ENCODE peak calls at places on chromosomes 2 and 18, in six cellular contexts. J is GM10248; V is fibroblast of the aortic adventitia; Z is EH; F is NCI-H1092; Y is activated T-helper 1 cell treated with anti-CD3 and anti-CD28 coated beads, Interleukin-12 subunit alpha, Interleukin-12 subunit beta, Interleukin-2, Interleukin-4 antibody, amounts not matched to agents 30 ng/mL and 10 ng/mL and 1 ng/mL, durations not matched to agents 14 hours and 24 hours and 36 hours. B is an unnamed sample.

GRCh38 chr2:67619204-67619603 is 222.1 kb downstream of the ETAA1 start:
- DNase-seq in J (no peak), V (peak), Z (no peak), F (no peak), Y (no peak), B (no peak)

GRCh38 chr2:85843543-85843942 is 45.2 kb downstream of the ST3GAL5 start:
- DNase-seq in J (no peak), V (no peak), Z (no peak), F (no peak), Y (no peak), B (no peak)

GRCh38 chr18:47881752-47882455 is 48.6 kb downstream of the SMAD2 start:
- DNase-seq in J (no peak), V (peak), Z (peak), F (no peak), Y (no peak), B (peak)

GRCh38 chr2:231907765-231908164 is 18.4 kb downstream of the NPPC start:
- DNase-seq in J (no peak), V (no peak), Z (no peak), F (no peak), Y (no peak), B (no peak)

GRCh38 chr2:146147448-146148012 is 1627.6 kb upstream of the ZEB2 start:
- DNase-seq in J (no peak), V (peak), Z (no peak), F (no peak), Y (no peak), B (no peak)

GRCh38 chr18:22490429-22490846 is 72.7 kb upstream of the CTAGE1 start:
- DNase-seq in J (no peak), V (no peak), Z (no peak), F (no peak), Y (no peak), B (no peak)

GRCh38 chr18:31427010-31427409 is 20.5 kb upstream of the DSG3 start:
- DNase-seq in J (no peak), V (no peak), Z (no peak), F (no peak), Y (no peak), B (no peak)

GRCh38 chr2:234669001-234669400 is 172.1 kb upstream of the ARL4C start:
- DNase-seq in J (no peak), V (no peak), Z (no peak), F (no peak), Y (no peak), B (no peak)

GRCh38 chr2:2112416-2113131 is 218.5 kb downstream of the MYT1L start:
- DNase-seq in J (no peak), V (no peak), Z (no peak), F (no peak), Y (no peak), B (no peak)

GRCh38 chr2:134392689-134393476 is 139.0 kb downstream of the MGAT5 start:
- DNase-seq in J (no peak), V (peak), Z (no peak), F (no peak), Y (no peak), B (no peak)

GRCh38 chr2:149033716-149034115 is 4.8 kb upstream of the LYPD6B start:
- DNase-seq in J (no peak), V (no peak), Z (no peak), F (peak), Y (no peak), B (no peak)

GRCh38 chr2:70344195-70344594 is 42.3 kb upstream of the FAM136A start:
- DNase-seq in J (no peak), V (peak), Z (peak), F (no peak), Y (no peak), B (peak)

GRCh38 chr2:159677654-159678053 is 34.7 kb upstream of the MARCHF7 start:
- DNase-seq in J (no peak), V (peak), Z (peak), F (no peak), Y (no peak), B (no peak)

GRCh38 chr2:206392118-206392517 is 51.2 kb upstream of the ADAM23 start:
- DNase-seq in J (peak), V (peak), Z (peak), F (no peak), Y (no peak), B (no peak)

GRCh38 chr2:186347472-186347871 is 138.6 kb upstream of the ZC3H15 start:
- DNase-seq in J (no peak), V (no peak), Z (no peak), F (no peak), Y (no peak), B (peak)

GRCh38 chr2:165141601-165142000 is 62.2 kb downstream of the SCN3A start:
- DNase-seq in J (no peak), V (peak), Z (peak), F (no peak), Y (no peak), B (no peak)

GRCh38 chr18:52670903-52671302 is 330.9 kb downstream of the DCC start:
- DNase-seq in J (no peak), V (peak), Z (no peak), F (peak), Y (no peak), B (no peak)

GRCh38 chr2:239310401-239311061 is 90.3 kb downstream of the HDAC4 start:
- DNase-seq in J (no peak), V (no peak), Z (no peak), F (no peak), Y (no peak), B (no peak)

GRCh38 chr2:36214682-36215081 is 140.9 kb upstream of the CRIM1 start:
- DNase-seq in J (no peak), V (no peak), Z (no peak), F (no peak), Y (no peak), B (no peak)

GRCh38 chr2:137900421-137901141 is 63.7 kb upstream of the HNMT start:
- DNase-seq in J (no peak), V (no peak), Z (no peak), F (no peak), Y (no peak), B (no peak)

GRCh38 chr18:10078053-10078452 is 164.2 kb downstream of the VAPA start:
- DNase-seq in J (no peak), V (no peak), Z (no peak), F (no peak), Y (no peak), B (no peak)

GRCh38 chr2:61193670-61194561 is 31.9 kb downstream of the C2orf74 start:
- DNase-seq in J (no peak), V (no peak), Z (no peak), F (no peak), Y (no peak), B (no peak)

GRCh38 chr18:55489742-55490055 is 98.3 kb downstream of the TCF4 start:
- DNase-seq in J (peak), V (no peak), Z (no peak), F (peak), Y (no peak), B (no peak)

GRCh38 chr2:96205238-96205637 is 3.4 kb downstream of the STARD7 start:
- DNase-seq in J (no peak), V (peak), Z (peak), F (no peak), Y (no peak), B (no peak)

GRCh38 chr2:55618025-55618648 is 715 bp upstream of the PPP4R3B start:
- DNase-seq in J (no peak), V (peak), Z (peak), F (no peak), Y (no peak), B (no peak)

GRCh38 chr2:98520806-98521205 is 76.1 kb downstream of the INPP4A start:
- DNase-seq in J (no peak), V (no peak), Z (no peak), F (no peak), Y (no peak), B (no peak)

GRCh38 chr2:1784986-1785617 is 40.8 kb upstream of the PXDN start:
- DNase-seq in J (no peak), V (no peak), Z (no peak), F (no peak), Y (no peak), B (no peak)

GRCh38 chr18:45802814-45803492 is 22.5 kb upstream of the SIGLEC15 start:
- DNase-seq in J (no peak), V (peak), Z (peak), F (no peak), Y (no peak), B (peak)

B was measured in epithelial cell of proximal tubule.